ENCODE peak calls at places on chromosomes 12 and 14, in ten cellular contexts. U is stomach; G is WERI-Rb-1; D is upper lobe of right lung; J is H9; I is IMR-90; M is effector memory CD4-positive, alpha-beta T cell; Q is NT2/D1; C is aorta; S is kidney. B is an unnamed sample. For H3K9me3, the result is how much of the 10 kb centered on the place peaks cover.

GRCh38 chr12:113598815-113599406 is 127.2 kb upstream of the LHX5 start:
- DNase-seq in I (no peak), Q (no peak), S (no peak), M (no peak), J (no peak), U (no peak), G (no peak), D (no peak), C (no peak), B (no peak)

GRCh38 chr14:80638620-80639215 is 302.8 kb downstream of the CEP128 start:
- DNase-seq in Q (no peak), D (no peak), U (no peak), C (no peak), G (no peak), M (no peak), J (no peak), I (peak), S (no peak), B (no peak)

GRCh38 chr14:100263141-100263540 is 24.2 kb downstream of the YY1 start:
- DNase-seq in Q (no peak), M (no peak), U (no peak), S (no peak), C (no peak), I (no peak), J (no peak), D (no peak), G (no peak), B (no peak)

GRCh38 chr14:70078329-70078728 is 110.4 kb downstream of the SLC8A3 start:
- DNase-seq in S (no peak), M (no peak), I (no peak), D (no peak), C (no peak), G (no peak), U (no peak), J (no peak), Q (no peak), B (no peak)

GRCh38 chr14:64983439-64984310 is 3.0 kb upstream of the FNTB start:
- DNase-seq in S (no peak), M (no peak), U (peak), I (peak), J (no peak), Q (no peak), D (no peak), C (no peak), G (no peak), B (no peak)

GRCh38 chr12:42705863-42706262 is 116.3 kb upstream of the PRICKLE1 start:
- DNase-seq in D (no peak), J (no peak), M (no peak), C (peak), Q (no peak), U (peak), S (peak), G (no peak), I (peak), B (no peak)

GRCh38 chr12:700061-700460 is 36.8 kb upstream of the NINJ2 start:
- DNase-seq in S (no peak), I (no peak), M (no peak), U (no peak), D (no peak), J (no peak), Q (no peak), C (no peak), G (no peak), B (no peak)

GRCh38 chr12:124754949-124755800 is 108.5 kb downstream of the SCARB1 start:
- DNase-seq in U (peak), J (peak), D (peak), I (peak), S (peak), Q (peak), G (peak), C (peak), M (no peak), B (no peak)

GRCh38 chr12:49359671-49360070 is 7.6 kb upstream of the SPATS2 start:
- DNase-seq in C (no peak), J (no peak), S (no peak), I (no peak), U (peak), D (no peak), Q (no peak), G (no peak), M (no peak), B (no peak)

GRCh38 chr14:65277027-65277426 is 135.5 kb upstream of the FUT8 start:
- DNase-seq in C (no peak), U (no peak), M (no peak), G (no peak), Q (no peak), S (no peak), I (peak), D (no peak), J (no peak), B (no peak)

GRCh38 chr14:99821519-99822165 is 28.4 kb downstream of the EML1 start:
- DNase-seq in S (no peak), Q (no peak), M (no peak), D (no peak), J (peak), C (no peak), G (no peak), I (peak), U (no peak), B (no peak)

GRCh38 chr12:31491819-31492598 is 98.9 kb downstream of the DENND5B start:
- DNase-seq in S (no peak), C (no peak), I (peak), M (no peak), G (no peak), J (no peak), D (no peak), Q (peak), U (no peak), B (no peak)

GRCh38 chr14:92568621-92569479 is 55.3 kb downstream of the RIN3 start:
- DNase-seq in D (peak), G (no peak), I (no peak), Q (no peak), M (no peak), J (no peak), S (no peak), U (no peak), C (peak), B (no peak)

GRCh38 chr14:22471545-22472121 is 117.4 kb downstream of the DAD1 start:
- DNase-seq in J (peak), Q (no peak), I (peak), C (peak), M (no peak), U (peak), D (peak), G (peak), S (peak), B (no peak)

GRCh38 chr12:7006639-7007038 is 11.6 kb downstream of the LPCAT3 start:
- DNase-seq in M (no peak), S (no peak), I (no peak), C (no peak), Q (no peak), J (no peak), G (no peak), D (no peak), U (no peak), B (no peak)

DNA sequence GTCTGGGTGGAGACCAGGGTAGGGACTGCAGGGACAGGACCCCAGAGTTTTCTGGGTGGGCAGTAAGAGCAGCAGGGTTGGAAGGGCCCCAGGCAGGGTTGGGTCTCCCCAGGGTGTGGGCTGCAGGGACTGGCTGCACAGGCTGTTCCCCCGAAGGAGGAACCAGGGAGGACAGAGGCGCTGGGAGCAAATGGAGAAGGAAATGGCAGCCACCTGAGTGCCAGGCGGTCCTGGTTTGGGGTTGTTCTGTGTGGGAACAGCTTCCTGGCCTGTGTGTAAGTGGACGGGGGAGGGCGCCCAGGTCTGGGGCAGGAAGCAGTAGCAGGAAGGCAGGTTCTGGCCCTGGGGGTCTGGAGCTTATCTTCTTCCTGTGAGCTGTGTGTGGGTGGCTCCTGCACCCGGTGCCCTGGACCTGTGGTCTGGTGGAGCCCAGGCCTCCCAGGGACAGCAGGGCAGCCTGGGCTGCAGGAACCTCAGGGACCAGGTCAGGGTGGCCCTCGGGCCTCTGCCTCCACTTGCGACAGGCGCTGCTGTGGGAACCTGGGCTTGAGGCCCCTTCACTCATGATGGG is 372.8 kb downstream of the TMEM121 start:
- DNase-seq in Q (no peak), U (no peak), S (peak), I (no peak), C (peak), G (no peak), J (no peak), M (no peak), D (no peak), B (no peak)
- H3K9me3 ChIP-seq in Q (under half), U (under half), S (under half), I (half or more), C (under half), G (under half), J (half or more), M (under half), D (under half), B (under half)

GRCh38 chr14:19974844-19975243 is 547 bp upstream of the OR4K15 start:
- DNase-seq in Q (no peak), J (no peak), D (no peak), I (no peak), S (no peak), C (no peak), G (no peak), M (peak), U (no peak), B (no peak)

DNA sequence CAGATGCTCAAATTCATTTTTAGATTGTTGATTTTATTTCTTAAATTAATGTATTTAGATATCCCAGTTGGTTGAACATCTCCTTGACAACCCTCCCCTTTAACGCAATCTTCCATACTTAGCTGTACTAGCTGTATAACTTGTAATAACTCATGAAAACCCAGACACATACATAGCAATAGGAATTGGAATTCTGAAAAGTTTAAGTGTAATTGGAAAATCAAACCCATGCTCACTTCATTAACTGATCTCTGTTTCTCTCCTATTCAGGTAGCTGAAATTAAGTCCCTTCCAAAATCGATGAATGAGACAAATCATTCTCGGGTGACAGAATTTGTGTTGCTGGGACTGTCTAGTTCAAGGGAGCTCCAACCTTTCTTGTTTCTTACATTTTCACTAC is at the start of gene OR4K15:
- DNase-seq in M (no peak), Q (no peak), C (no peak), J (no peak), S (no peak), U (no peak), I (no peak), G (no peak), D (no peak), B (no peak)
- H3K9me3 ChIP-seq in M (under half), Q (under half), C (under half), J (under half), S (under half), U (under half), I (under half), G (under half), D (under half), B (under half)

GRCh38 chr12:132949936-132950837 is 5.9 kb downstream of the ZNF605 start:
- DNase-seq in G (no peak), U (no peak), Q (no peak), S (no peak), I (no peak), M (no peak), J (no peak), C (no peak), D (no peak), B (no peak)

GRCh38 chr12:132946507-132946820 is 9.6 kb downstream of the ZNF605 start:
- DNase-seq in C (no peak), M (no peak), S (no peak), D (no peak), Q (no peak), G (no peak), I (no peak), J (no peak), U (no peak), B (no peak)

GRCh38 chr12:132942611-132943010 is 13.5 kb downstream of the ZNF605 start:
- DNase-seq in C (no peak), J (no peak), D (no peak), G (no peak), U (no peak), Q (no peak), I (no peak), S (no peak), M (no peak), B (no peak)

GRCh38 chr12:132948146-132949066 is 7.7 kb downstream of the ZNF605 start:
- DNase-seq in D (no peak), I (no peak), M (no peak), C (no peak), J (no peak), S (no peak), G (no peak), Q (no peak), U (no peak), B (no peak)

GRCh38 chr12:132945806-132946506 is 10.2 kb downstream of the ZNF605 start:
- DNase-seq in G (no peak), M (no peak), J (no peak), C (no peak), D (no peak), Q (no peak), U (no peak), S (no peak), I (no peak), B (no peak)
- H3K9me3 ChIP-seq in G (under half), M (under half), J (under half), C (half or more), D (half or more), Q (under half), U (half or more), S (under half), I (half or more), B (under half)

GRCh38 chr12:79086546-79086945 is 222.0 kb downstream of the SYT1 start:
- DNase-seq in J (no peak), D (no peak), S (no peak), M (no peak), I (no peak), C (no peak), Q (no peak), G (no peak), U (no peak), B (no peak)
- H3K9me3 ChIP-seq in J (under half), D (under half), S (under half), M (under half), I (under half), C (under half), Q (under half), G (under half), U (under half), B (under half)

GRCh38 chr14:84397621-84398020 is 1132.3 kb upstream of the FLRT2 start:
- DNase-seq in G (no peak), Q (no peak), S (no peak), I (no peak), D (no peak), J (no peak), C (no peak), U (no peak), M (no peak), B (no peak)
- H3K9me3 ChIP-seq in G (under half), Q (under half), S (under half), I (under half), D (under half), J (under half), C (under half), U (under half), M (under half), B (under half)

B was measured in T-helper 17 cell.